ENCODE peak calls at places on chromosomes 12 and 14, in six cellular contexts. Q, A, M, D, K and H are unnamed samples.

GRCh38 chr12:49332891-49333371 is 4.1 kb downstream of the C1QL4 start:
- DNase-seq in Q (no peak), A (no peak), M (no peak), D (no peak), K (no peak), H (no peak)

GRCh38 chr14:51419685-51420084 is 179.6 kb downstream of the TMX1 start:
- DNase-seq in Q (no peak), A (no peak), M (no peak), D (no peak), K (no peak), H (no peak)

GRCh38 chr12:50197297-50197727 is 30.1 kb upstream of the CERS5 start:
- DNase-seq in Q (no peak), A (no peak), M (no peak), D (no peak), K (peak), H (no peak)

GRCh38 chr12:16606936-16607335 is 974 bp upstream of the LMO3 start:
- DNase-seq in Q (no peak), A (no peak), M (no peak), D (no peak), K (no peak), H (no peak)

GRCh38 chr12:19869413-19869812 is 430.1 kb downstream of the AEBP2 start:
- DNase-seq in Q (no peak), A (no peak), M (peak), D (no peak), K (peak), H (no peak)

GRCh38 chr12:48883305-48884171 is 17.9 kb upstream of the RND1 start:
- DNase-seq in Q (no peak), A (no peak), M (no peak), D (peak), K (no peak), H (no peak)

GRCh38 chr14:98894600-98894999 is 377.4 kb downstream of the BCL11B start:
- DNase-seq in Q (no peak), A (no peak), M (no peak), D (no peak), K (no peak), H (no peak)

GRCh38 chr12:3632256-3633240 is 120.4 kb downstream of the CRACR2A start:
- DNase-seq in Q (no peak), A (no peak), M (peak), D (no peak), K (peak), H (no peak)

GRCh38 chr12:27901959-27902358 is 70.6 kb downstream of the PTHLH start:
- DNase-seq in Q (no peak), A (no peak), M (peak), D (no peak), K (peak), H (no peak)

GRCh38 chr12:75863475-75863874 is 168.1 kb downstream of the PHLDA1 start:
- DNase-seq in Q (no peak), A (no peak), M (no peak), D (no peak), K (peak), H (peak)

GRCh38 chr14:64953310-64953654 is 10.7 kb upstream of the GPX2 start:
- DNase-seq in Q (no peak), A (no peak), M (no peak), D (no peak), K (no peak), H (no peak)

GRCh38 chr14:63493246-63493645 is 49.9 kb downstream of the PPP2R5E start:
- DNase-seq in Q (no peak), A (no peak), M (no peak), D (peak), K (peak), H (peak)

GRCh38 chr12:105523164-105524057 is 192.9 kb downstream of the C12orf75 start:
- DNase-seq in Q (no peak), A (peak), M (peak), D (no peak), K (peak), H (peak)

GRCh38 chr12:12442548-12443071 is 85.7 kb downstream of the BORCS5 start:
- DNase-seq in Q (no peak), A (no peak), M (peak), D (no peak), K (peak), H (peak)

GRCh38 chr12:44961887-44962286 is 85.8 kb upstream of the NELL2 start:
- DNase-seq in Q (no peak), A (no peak), M (no peak), D (no peak), K (no peak), H (no peak)

GRCh38 chr12:44960423-44960822 is 84.3 kb upstream of the NELL2 start:
- DNase-seq in Q (no peak), A (no peak), M (no peak), D (no peak), K (no peak), H (no peak)

GRCh38 chr12:44960856-44961255 is 84.7 kb upstream of the NELL2 start:
- DNase-seq in Q (peak), A (no peak), M (no peak), D (peak), K (no peak), H (no peak)
- TF ChIP-seq CTCF in Q (peak), A (no peak), M (no peak), D (peak), K (no peak), H (no peak)

GRCh38 chr12:59164991-59165718 is 244.9 kb upstream of the LRIG3 start:
- DNase-seq in Q (no peak), A (no peak), M (peak), D (peak), K (peak), H (peak)
- TF ChIP-seq CTCF in Q (peak), A (peak), M (peak), D (no peak), K (peak), H (peak)

GRCh38 chr12:45590646-45591045 is 138.9 kb upstream of the ARID2 start:
- DNase-seq in Q (no peak), A (no peak), M (no peak), D (no peak), K (no peak), H (no peak)

GRCh38 chr12:45585522-45586230 is 143.8 kb upstream of the ARID2 start:
- DNase-seq in Q (no peak), A (no peak), M (no peak), D (no peak), K (no peak), H (no peak)

GRCh38 chr12:45586486-45586885 is 143.0 kb upstream of the ARID2 start:
- DNase-seq in Q (no peak), A (no peak), M (no peak), D (no peak), K (no peak), H (no peak)

GRCh38 chr12:45587042-45587441 is 142.5 kb upstream of the ARID2 start:
- DNase-seq in Q (no peak), A (no peak), M (no peak), D (no peak), K (no peak), H (no peak)

GRCh38 chr12:45587877-45588530 is 141.5 kb upstream of the ARID2 start:
- DNase-seq in Q (no peak), A (no peak), M (no peak), D (no peak), K (no peak), H (no peak)
- TF ChIP-seq CTCF in Q (no peak), A (no peak), M (no peak), D (no peak), K (peak), H (no peak)

GRCh38 chr12:47408171-47408871 is 297.5 kb downstream of the RPAP3 start:
- DNase-seq in Q (peak), A (no peak), M (no peak), D (peak), K (peak), H (no peak)
- TF ChIP-seq CTCF in Q (no peak), A (no peak), M (peak), D (peak), K (peak), H (no peak)

DNA sequence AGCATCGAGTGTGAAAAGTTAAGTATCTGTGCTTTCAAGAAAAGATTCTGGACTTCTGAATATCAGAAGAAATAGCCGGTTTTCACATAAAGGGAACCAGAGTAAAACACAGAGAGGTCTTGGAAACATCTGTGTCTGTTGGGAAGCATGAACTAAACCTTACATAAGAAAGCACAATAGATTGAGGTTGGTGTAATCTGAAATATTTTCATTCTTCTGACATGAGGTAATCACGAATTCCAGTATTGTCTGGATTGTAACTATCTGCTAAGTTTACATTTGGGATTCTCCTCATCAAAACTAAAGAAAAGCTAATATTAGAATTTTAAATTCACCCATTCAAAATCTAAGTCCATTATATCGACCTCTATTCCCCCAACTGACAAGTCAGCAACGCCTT is 161.3 kb downstream of the CPNE8 start:
- DNase-seq in Q (no peak), A (no peak), M (peak), D (no peak), K (peak), H (no peak)
- TF ChIP-seq CTCF in Q (no peak), A (no peak), M (no peak), D (no peak), K (no peak), H (no peak)

GRCh38 chr12:131231194-131231980 is 277.7 kb downstream of the ADGRD1 start:
- DNase-seq in Q (no peak), A (no peak), M (no peak), D (no peak), K (no peak), H (no peak)

GRCh38 chr12:131226345-131227265 is 272.9 kb downstream of the ADGRD1 start:
- DNase-seq in Q (no peak), A (no peak), M (no peak), D (no peak), K (no peak), H (no peak)

GRCh38 chr12:131229426-131230339 is 276.0 kb downstream of the ADGRD1 start:
- DNase-seq in Q (peak), A (peak), M (no peak), D (no peak), K (no peak), H (no peak)

GRCh38 chr12:131233737-131234474 is 280.2 kb downstream of the ADGRD1 start:
- DNase-seq in Q (no peak), A (no peak), M (no peak), D (no peak), K (no peak), H (no peak)

GRCh38 chr12:131230340-131231099 is 276.8 kb downstream of the ADGRD1 start:
- DNase-seq in Q (no peak), A (no peak), M (no peak), D (no peak), K (no peak), H (no peak)
- TF ChIP-seq CTCF in Q (no peak), A (no peak), M (no peak), D (no peak), K (no peak), H (no peak)

DNA sequence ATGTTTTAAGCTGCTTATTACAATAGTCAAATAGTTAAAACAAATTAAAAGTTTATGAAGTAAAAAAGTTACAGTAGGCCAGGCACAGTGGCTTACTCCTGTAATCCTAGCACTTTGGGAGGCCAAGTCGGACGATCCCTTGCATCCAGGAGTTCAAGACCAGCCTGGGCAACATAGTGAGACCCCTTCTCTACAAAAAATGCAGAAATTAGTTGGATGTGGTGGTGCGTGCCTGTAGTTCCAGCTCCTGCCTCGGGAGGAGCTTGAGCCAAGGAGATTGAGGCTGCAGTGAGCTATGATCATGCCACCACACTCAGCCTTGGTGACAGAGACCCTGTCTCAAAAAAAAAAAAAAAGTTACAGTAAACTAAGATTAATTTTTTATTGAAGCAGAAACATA is 142.6 kb downstream of the MIPOL1 start:
- DNase-seq in Q (no peak), A (no peak), M (no peak), D (peak), K (no peak), H (no peak)
- TF ChIP-seq CTCF in Q (no peak), A (no peak), M (no peak), D (no peak), K (peak), H (peak)